ENCODE peak calls at places on chromosomes 2 and 18, in nine cellular contexts. B, E, F, V, O, S, W, D and H are unnamed samples.

GRCh38 chr2:44441200-44441599 is 79.5 kb downstream of the CAMKMT start:
- DNase-seq in B (no peak), E (no peak), F (no peak), V (no peak), O (no peak), S (no peak), W (no peak), D (no peak), H (no peak)

GRCh38 chr2:205032093-205032551 is 486.8 kb downstream of the PARD3B start:
- DNase-seq in B (no peak), E (no peak), F (no peak), V (no peak), O (no peak), S (no peak), W (no peak), D (no peak), H (no peak)

GRCh38 chr2:239287461-239287860 is 113.4 kb downstream of the HDAC4 start:
- DNase-seq in B (peak), E (no peak), F (no peak), V (no peak), O (no peak), S (no peak), W (no peak), D (no peak), H (no peak)

GRCh38 chr18:24089059-24089458 is 49.8 kb upstream of the CABYR start:
- DNase-seq in B (peak), E (no peak), F (no peak), V (no peak), O (peak), S (no peak), W (no peak), D (no peak), H (no peak)

GRCh38 chr2:185130685-185131084 is 532.4 kb downstream of the ZNF804A start:
- DNase-seq in B (peak), E (no peak), F (no peak), V (no peak), O (no peak), S (no peak), W (no peak), D (no peak), H (no peak)

GRCh38 chr2:235500761-235501662 is 7.2 kb downstream of the AGAP1 start:
- DNase-seq in B (peak), E (peak), F (peak), V (no peak), O (peak), S (peak), W (no peak), D (no peak), H (no peak)

GRCh38 chr2:85158559-85159273 is 25.5 kb downstream of the TCF7L1 start:
- DNase-seq in B (no peak), E (no peak), F (no peak), V (peak), O (no peak), S (no peak), W (no peak), D (no peak), H (no peak)

GRCh38 chr2:69138793-69139510 is 126.0 kb downstream of the ANTXR1 start:
- DNase-seq in B (peak), E (peak), F (peak), V (no peak), O (no peak), S (no peak), W (no peak), D (no peak), H (no peak)

GRCh38 chr18:8912348-8913057 is 190.0 kb upstream of the NDUFV2 start:
- DNase-seq in B (no peak), E (no peak), F (no peak), V (peak), O (no peak), S (no peak), W (no peak), D (peak), H (no peak)

GRCh38 chr2:233821196-233821595 is 33.1 kb downstream of the HJURP start:
- DNase-seq in B (no peak), E (no peak), F (no peak), V (no peak), O (no peak), S (no peak), W (no peak), D (no peak), H (no peak)

GRCh38 chr2:237319086-237319820 is 94.7 kb downstream of the COL6A3 start:
- DNase-seq in B (no peak), E (no peak), F (no peak), V (no peak), O (no peak), S (no peak), W (no peak), D (no peak), H (no peak)

GRCh38 chr2:120464448-120464931 is 118.6 kb downstream of the INHBB start:
- DNase-seq in B (no peak), E (no peak), F (no peak), V (peak), O (no peak), S (no peak), W (no peak), D (no peak), H (no peak)

GRCh38 chr2:136134126-136134525 is 16.2 kb upstream of the CXCR4 start:
- DNase-seq in B (no peak), E (no peak), F (no peak), V (no peak), O (no peak), S (no peak), W (peak), D (peak), H (no peak)

GRCh38 chr2:188659656-188660406 is 314.3 kb upstream of the COL3A1 start:
- DNase-seq in B (peak), E (peak), F (peak), V (no peak), O (no peak), S (no peak), W (no peak), D (no peak), H (no peak)

GRCh38 chr2:217911283-217911965 is 91.4 kb downstream of the TNS1 start:
- DNase-seq in B (no peak), E (no peak), F (no peak), V (no peak), O (no peak), S (no peak), W (no peak), D (no peak), H (no peak)

GRCh38 chr2:69191672-69192071 is 178.7 kb downstream of the ANTXR1 start:
- DNase-seq in B (no peak), E (no peak), F (no peak), V (no peak), O (no peak), S (no peak), W (no peak), D (no peak), H (no peak)

GRCh38 chr2:37585982-37586621 is 85.3 kb downstream of the CDC42EP3 start:
- DNase-seq in B (peak), E (peak), F (peak), V (no peak), O (peak), S (peak), W (no peak), D (no peak), H (no peak)

GRCh38 chr2:119697290-119698013 is 18.5 kb downstream of the TMEM177 start:
- DNase-seq in B (no peak), E (no peak), F (no peak), V (no peak), O (no peak), S (no peak), W (no peak), D (peak), H (no peak)

GRCh38 chr18:68498185-68498584 is 216.7 kb downstream of the TMX3 start:
- DNase-seq in B (no peak), E (no peak), F (no peak), V (no peak), O (no peak), S (no peak), W (no peak), D (no peak), H (no peak)

GRCh38 chr2:44930274-44930826 is 11.2 kb upstream of the SIX3 start:
- DNase-seq in B (no peak), E (no peak), F (no peak), V (no peak), O (no peak), S (no peak), W (no peak), D (peak), H (no peak)

GRCh38 chr2:72993147-72993546 is 75.8 kb downstream of the EMX1 start:
- DNase-seq in B (peak), E (no peak), F (peak), V (peak), O (peak), S (no peak), W (peak), D (peak), H (peak)

GRCh38 chr18:9392726-9393125 is 58.2 kb downstream of the TWSG1 start:
- DNase-seq in B (no peak), E (no peak), F (no peak), V (no peak), O (no peak), S (no peak), W (no peak), D (no peak), H (no peak)

GRCh38 chr2:237904806-237905599 is 45.6 kb downstream of the RAMP1 start:
- DNase-seq in B (peak), E (peak), F (peak), V (peak), O (peak), S (peak), W (peak), D (no peak), H (no peak)

GRCh38 chr2:172462393-172463381 is 35.3 kb downstream of the ITGA6 start:
- DNase-seq in B (no peak), E (no peak), F (no peak), V (no peak), O (no peak), S (no peak), W (peak), D (peak), H (no peak)

GRCh38 chr18:44514766-44515165 is 165.9 kb upstream of the SETBP1 start:
- DNase-seq in B (no peak), E (no peak), F (no peak), V (no peak), O (no peak), S (no peak), W (no peak), D (no peak), H (no peak)

GRCh38 chr2:140747665-140748064 is 1383.2 kb downstream of the LRP1B start:
- DNase-seq in B (no peak), E (no peak), F (no peak), V (no peak), O (no peak), S (no peak), W (no peak), D (peak), H (no peak)

GRCh38 chr2:86825728-86826386 is 35.1 kb upstream of the CD8A start:
- DNase-seq in B (no peak), E (no peak), F (no peak), V (no peak), O (no peak), S (no peak), W (no peak), D (no peak), H (no peak)

GRCh38 chr2:99260184-99260583 is 4.7 kb upstream of the LYG2 start:
- DNase-seq in B (no peak), E (no peak), F (no peak), V (no peak), O (no peak), S (no peak), W (no peak), D (no peak), H (no peak)

GRCh38 chr2:97742381-97742847 is 29.0 kb downstream of the ZAP70 start:
- DNase-seq in B (peak), E (no peak), F (no peak), V (no peak), O (peak), S (no peak), W (no peak), D (no peak), H (no peak)

GRCh38 chr2:37923308-37924055 is 1.6 kb upstream of the RMDN2 start:
- DNase-seq in B (no peak), E (no peak), F (no peak), V (no peak), O (no peak), S (no peak), W (no peak), D (no peak), H (no peak)

GRCh38 chr2:124024491-124025348 is at the start of gene CNTNAP5:
- DNase-seq in B (peak), E (no peak), F (peak), V (peak), O (no peak), S (no peak), W (peak), D (peak), H (peak)

GRCh38 chr2:141911485-141912066 is 219.2 kb downstream of the LRP1B start:
- DNase-seq in B (peak), E (no peak), F (peak), V (no peak), O (peak), S (no peak), W (peak), D (peak), H (no peak)

GRCh38 chr2:206936456-206937222 is 2.7 kb upstream of the CPO start:
- DNase-seq in B (peak), E (no peak), F (no peak), V (no peak), O (no peak), S (no peak), W (no peak), D (no peak), H (no peak)

GRCh38 chr2:96828436-96828835 is 12.4 kb downstream of the CNNM3 start:
- DNase-seq in B (no peak), E (no peak), F (no peak), V (no peak), O (no peak), S (no peak), W (no peak), D (no peak), H (no peak)

GRCh38 chr2:202377308-202377736 is 1.2 kb downstream of the BMPR2 start:
- DNase-seq in B (no peak), E (peak), F (no peak), V (peak), O (peak), S (no peak), W (peak), D (no peak), H (no peak)

GRCh38 chr2:29650634-29651097 is 270.7 kb downstream of the ALK start:
- DNase-seq in B (no peak), E (no peak), F (no peak), V (no peak), O (no peak), S (no peak), W (no peak), D (no peak), H (no peak)

GRCh38 chr2:119940856-119941255 is 72.0 kb upstream of the EPB41L5 start:
- DNase-seq in B (peak), E (no peak), F (no peak), V (no peak), O (no peak), S (no peak), W (no peak), D (no peak), H (no peak)

GRCh38 chr18:23302852-23303527 is 150.1 kb upstream of the RIOK3 start:
- DNase-seq in B (peak), E (peak), F (peak), V (no peak), O (peak), S (peak), W (no peak), D (no peak), H (no peak)

GRCh38 chr2:8049111-8049720 is 632.6 kb upstream of the ID2 start:
- DNase-seq in B (no peak), E (no peak), F (no peak), V (no peak), O (no peak), S (no peak), W (no peak), D (no peak), H (no peak)

DNA sequence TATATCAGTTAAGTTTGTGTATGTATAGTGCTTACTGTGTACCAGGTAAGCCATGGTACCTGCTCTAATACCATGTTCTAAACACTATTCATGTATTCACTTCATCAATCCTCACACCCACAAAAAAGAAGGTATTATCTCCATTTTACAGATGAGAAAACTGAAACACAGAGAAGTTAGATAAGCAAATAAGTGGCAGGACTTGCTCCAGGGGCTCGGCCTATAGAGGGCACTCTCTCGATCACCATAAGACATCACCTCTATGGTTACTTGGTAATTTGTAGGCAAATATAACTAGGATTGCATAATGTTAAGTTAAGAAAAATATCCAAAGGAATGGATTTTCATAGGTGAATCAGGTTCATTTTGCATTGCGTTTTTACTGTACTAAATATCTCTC is 118.1 kb upstream of the FN1 start:
- DNase-seq in B (no peak), E (no peak), F (no peak), V (no peak), O (no peak), S (no peak), W (no peak), D (no peak), H (no peak)
- TF ChIP-seq CTCF in B (peak), E (peak), F (peak), V (no peak), O (no peak), S (no peak), W (no peak), D (peak), H (no peak)

DNA sequence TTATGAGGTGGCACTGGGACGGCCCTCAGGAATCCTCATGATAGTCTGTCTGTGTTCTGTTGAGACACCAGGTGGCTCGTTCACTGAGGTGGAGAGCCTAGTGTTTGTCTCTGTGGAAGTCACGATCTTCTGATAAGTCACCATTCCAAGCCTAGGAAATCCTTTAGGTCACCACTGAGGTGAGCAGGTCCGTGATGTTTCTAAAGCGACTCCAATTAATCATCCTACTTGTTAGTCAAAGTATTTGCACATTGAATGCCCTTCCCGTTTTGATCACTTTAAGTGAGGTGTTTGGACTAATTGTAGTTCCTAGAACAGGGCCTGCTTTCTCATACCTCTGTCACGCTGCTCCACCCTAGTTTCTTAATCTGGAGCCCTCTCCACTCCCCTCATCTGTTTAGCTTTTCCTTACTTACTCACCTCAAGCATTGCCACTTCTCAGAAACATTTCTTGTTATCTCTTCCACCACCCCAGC is 28.0 kb upstream of the DSG3 start:
- DNase-seq in B (no peak), E (no peak), F (no peak), V (no peak), O (no peak), S (no peak), W (no peak), D (no peak), H (no peak)
- TF ChIP-seq CTCF in B (no peak), E (no peak), F (no peak), V (no peak), O (no peak), S (no peak), W (no peak), D (no peak), H (no peak)

GRCh38 chr18:40179647-40180175 is 1775.3 kb upstream of the PIK3C3 start:
- DNase-seq in B (peak), E (no peak), F (peak), V (no peak), O (no peak), S (no peak), W (no peak), D (no peak), H (no peak)
- TF ChIP-seq CTCF in B (peak), E (no peak), F (no peak), V (no peak), O (no peak), S (no peak), W (no peak), D (no peak), H (no peak)

GRCh38 chr2:11027195-11027594 is 115.5 kb downstream of the KCNF1 start:
- DNase-seq in B (no peak), E (no peak), F (no peak), V (no peak), O (no peak), S (no peak), W (no peak), D (no peak), H (no peak)

GRCh38 chr2:11026286-11026921 is 114.7 kb downstream of the KCNF1 start:
- DNase-seq in B (no peak), E (no peak), F (no peak), V (no peak), O (no peak), S (no peak), W (no peak), D (no peak), H (no peak)

GRCh38 chr2:11030909-11031308 is 119.2 kb downstream of the KCNF1 start:
- DNase-seq in B (no peak), E (no peak), F (no peak), V (no peak), O (no peak), S (no peak), W (no peak), D (no peak), H (no peak)

GRCh38 chr2:11029136-11029535 is 117.4 kb downstream of the KCNF1 start:
- DNase-seq in B (no peak), E (no peak), F (no peak), V (no peak), O (no peak), S (no peak), W (no peak), D (no peak), H (no peak)

DNA sequence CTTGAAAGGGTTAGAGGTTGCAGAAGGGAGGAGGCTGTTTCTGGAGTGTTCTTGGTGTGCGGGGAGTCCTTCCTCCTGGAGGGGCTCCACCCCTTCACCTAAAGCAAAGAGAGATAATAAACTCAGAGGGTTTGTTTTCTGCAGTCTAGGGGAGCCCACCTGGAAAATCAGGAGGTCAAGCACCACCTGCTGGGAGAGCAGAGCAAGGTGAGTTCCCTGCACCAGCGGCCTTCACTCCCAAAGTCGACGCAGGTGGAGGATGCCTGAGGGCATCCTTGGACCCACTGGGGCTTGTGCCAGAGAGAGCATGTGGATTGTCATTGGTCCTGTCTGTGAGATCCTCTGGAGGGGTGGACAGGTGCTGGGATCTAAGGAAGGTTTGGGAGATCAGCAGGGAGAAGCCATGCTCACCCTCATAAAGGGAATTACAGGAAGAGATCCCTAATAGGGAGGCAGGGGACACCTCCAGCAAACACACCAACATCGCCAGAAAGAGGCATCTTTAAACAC is 116.7 kb downstream of the KCNF1 start:
- DNase-seq in B (no peak), E (no peak), F (no peak), V (no peak), O (no peak), S (no peak), W (no peak), D (no peak), H (no peak)
- TF ChIP-seq CTCF in B (no peak), E (no peak), F (no peak), V (no peak), O (no peak), S (no peak), W (no peak), D (no peak), H (peak)

GRCh38 chr2:9570182-9571060 is 14.8 kb upstream of the ADAM17 start:
- DNase-seq in B (no peak), E (no peak), F (no peak), V (no peak), O (no peak), S (no peak), W (no peak), D (no peak), H (no peak)
- TF ChIP-seq CTCF in B (peak), E (peak), F (peak), V (no peak), O (no peak), S (no peak), W (no peak), D (no peak), H (no peak)

GRCh38 chr18:48949606-48950535 is 894 bp downstream of the SMAD7 start:
- DNase-seq in B (peak), E (no peak), F (peak), V (peak), O (peak), S (no peak), W (peak), D (peak), H (no peak)
- TF ChIP-seq CTCF in B (no peak), E (peak), F (peak), V (peak), O (peak), S (peak), W (no peak), D (peak), H (no peak)